ENCODE peak calls at places on chromosome 18, in five cellular contexts. Q is endothelial cell, Z is neural crest cell, F is BE2C, E is colonic mucosa. M is an unnamed sample.

GRCh38 chr18:80200932-80201672 is 46.2 kb downstream of the PARD6G start:
- DNase-seq in Z (no peak), F (no peak), Q (no peak), E (no peak), M (no peak)

GRCh38 chr18:37564796-37565137 is 831 bp downstream of the CELF4 start:
- DNase-seq in E (peak; percentile 33), F (no peak), Q (peak; percentile 88), Z (peak; percentile 89), M (peak; percentile 56)

GRCh38 chr18:41372266-41372665 is 582.8 kb upstream of the PIK3C3 start:
- DNase-seq in E (no peak), Z (no peak), F (no peak), Q (no peak), M (no peak)

GRCh38 chr18:45106331-45106774 is 425.7 kb downstream of the SETBP1 start:
- DNase-seq in Z (no peak), E (no peak), Q (no peak), F (no peak), M (no peak)

GRCh38 chr18:31487251-31488015 is 10.5 kb upstream of the DSG2 start:
- DNase-seq in E (no peak), F (no peak), Z (no peak), Q (no peak), M (no peak)

GRCh38 chr18:3456686-3457069 is 6.7 kb downstream of the TGIF1 start:
- DNase-seq in Z (no peak), E (peak; percentile 58), Q (no peak), F (no peak), M (no peak)

GRCh38 chr18:77346446-77346845 is 96.8 kb downstream of the GALR1 start:
- DNase-seq in E (no peak), F (no peak), Z (no peak), Q (no peak), M (no peak)

GRCh38 chr18:57434536-57435494 is at the start of gene ONECUT2:
- DNase-seq in E (peak; percentile 94), F (peak; percentile 95), Z (peak; percentile 93), Q (peak; percentile 99), M (peak; percentile 85)

GRCh38 chr18:41537666-41538065 is 417.4 kb upstream of the PIK3C3 start:
- DNase-seq in F (no peak), Q (no peak), E (no peak), Z (no peak), M (no peak)

GRCh38 chr18:21743166-21743831 is 2.7 kb downstream of the MIB1 start:
- DNase-seq in Q (no peak), Z (no peak), E (no peak), F (no peak), M (no peak)

GRCh38 chr18:46402396-46402795 is 254.6 kb downstream of the LOXHD1 start:
- DNase-seq in F (no peak), E (no peak), Q (no peak), Z (no peak), M (no peak)

GRCh38 chr18:31586616-31587015 is 5.1 kb upstream of the TTR start:
- DNase-seq in E (no peak), F (no peak), Q (no peak), Z (no peak), M (no peak)

GRCh38 chr18:41326311-41326710 is 628.7 kb upstream of the PIK3C3 start:
- DNase-seq in Q (no peak), Z (no peak), E (no peak), F (no peak), M (no peak)

GRCh38 chr18:76985156-76985950 is 147.2 kb downstream of the MBP start:
- DNase-seq in E (peak; percentile 16), Q (no peak), Z (no peak), F (no peak), M (no peak)

GRCh38 chr18:13222371-13223281 is 4.1 kb downstream of the LDLRAD4 start:
- DNase-seq in Q (no peak), F (peak; percentile 79), Z (no peak), E (peak; percentile 83), M (peak; percentile 78)

GRCh38 chr18:35856178-35856577 is 116.3 kb upstream of the RMP24 start:
- DNase-seq in Q (no peak), Z (no peak), E (no peak), F (no peak), M (no peak)

GRCh38 chr18:27404855-27405254 is 219.7 kb upstream of the CHST9 start:
- DNase-seq in E (no peak), Z (no peak), Q (no peak), F (no peak), M (no peak)

GRCh38 chr18:29196307-29196706 is 1019.4 kb upstream of the CDH2 start:
- DNase-seq in Q (no peak), E (no peak), Z (no peak), F (no peak), M (no peak)

GRCh38 chr18:59917422-59917821 is 17.6 kb downstream of the PMAIP1 start:
- DNase-seq in Z (no peak), E (no peak), Q (no peak), F (no peak), M (no peak)

GRCh38 chr18:25456284-25456683 is 104.3 kb upstream of the ZNF521 start:
- DNase-seq in Q (no peak), E (no peak), Z (no peak), F (peak; percentile 39), M (no peak)

GRCh38 chr18:11327656-11328055 is 178.3 kb upstream of the PIEZO2 start:
- DNase-seq in Q (no peak), F (no peak), E (no peak), Z (no peak), M (no peak)

GRCh38 chr18:3603460-3604259 is 153.7 kb downstream of the TGIF1 start:
- DNase-seq in Z (no peak), E (no peak), Q (peak; percentile 22), F (no peak), M (peak; percentile 53)

GRCh38 chr18:27860701-27861107 is 316.2 kb downstream of the CDH2 start:
- DNase-seq in E (no peak), Q (no peak), Z (no peak), F (peak; percentile 27), M (no peak)

GRCh38 chr18:40612356-40612755 is 1342.7 kb upstream of the PIK3C3 start:
- DNase-seq in Z (no peak), F (no peak), Q (no peak), E (no peak), M (no peak)

GRCh38 chr18:2883137-2883671 is 36.4 kb downstream of the EMILIN2 start:
- DNase-seq in F (no peak), Q (no peak), E (no peak), Z (no peak), M (no peak)

DNA sequence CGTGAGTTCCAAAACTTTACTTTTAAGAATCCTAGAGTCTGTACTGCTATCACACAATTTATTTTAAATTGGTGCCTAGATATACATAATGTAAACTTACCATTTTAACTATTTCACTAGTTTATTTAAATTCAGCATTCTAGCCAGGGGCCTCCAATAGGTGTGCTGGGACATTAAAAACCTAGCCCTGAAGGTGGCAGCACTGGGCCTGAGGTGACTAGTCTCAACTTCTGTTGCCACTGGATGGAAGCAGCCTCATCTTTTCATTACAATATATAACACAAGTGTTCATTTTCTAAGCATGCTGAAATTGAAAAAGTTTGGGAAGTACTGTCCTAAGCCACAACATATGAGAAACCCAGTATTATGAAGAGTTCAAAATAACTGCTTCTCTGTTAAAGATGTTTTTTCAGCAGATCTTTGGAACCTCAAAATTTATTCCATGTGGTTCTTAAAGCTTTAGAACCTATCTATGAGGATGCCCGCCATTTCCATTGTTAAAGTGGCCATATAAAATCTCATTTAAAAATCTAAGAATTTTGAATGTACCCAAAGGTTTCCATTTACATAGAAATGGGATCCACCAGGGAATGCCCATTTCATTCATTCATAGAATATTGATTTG is 2.9 kb upstream of the RBBP8 start:
- DNase-seq in Q (peak; percentile 82), Z (peak; percentile 72), F (peak; percentile 76), E (peak; percentile 90), M (peak; percentile 67)
- TF ChIP-seq CTCF in Q (peak; percentile 75), Z (peak; percentile 81), F (peak; percentile 71), E (peak; percentile 76), M (no peak)

DNA sequence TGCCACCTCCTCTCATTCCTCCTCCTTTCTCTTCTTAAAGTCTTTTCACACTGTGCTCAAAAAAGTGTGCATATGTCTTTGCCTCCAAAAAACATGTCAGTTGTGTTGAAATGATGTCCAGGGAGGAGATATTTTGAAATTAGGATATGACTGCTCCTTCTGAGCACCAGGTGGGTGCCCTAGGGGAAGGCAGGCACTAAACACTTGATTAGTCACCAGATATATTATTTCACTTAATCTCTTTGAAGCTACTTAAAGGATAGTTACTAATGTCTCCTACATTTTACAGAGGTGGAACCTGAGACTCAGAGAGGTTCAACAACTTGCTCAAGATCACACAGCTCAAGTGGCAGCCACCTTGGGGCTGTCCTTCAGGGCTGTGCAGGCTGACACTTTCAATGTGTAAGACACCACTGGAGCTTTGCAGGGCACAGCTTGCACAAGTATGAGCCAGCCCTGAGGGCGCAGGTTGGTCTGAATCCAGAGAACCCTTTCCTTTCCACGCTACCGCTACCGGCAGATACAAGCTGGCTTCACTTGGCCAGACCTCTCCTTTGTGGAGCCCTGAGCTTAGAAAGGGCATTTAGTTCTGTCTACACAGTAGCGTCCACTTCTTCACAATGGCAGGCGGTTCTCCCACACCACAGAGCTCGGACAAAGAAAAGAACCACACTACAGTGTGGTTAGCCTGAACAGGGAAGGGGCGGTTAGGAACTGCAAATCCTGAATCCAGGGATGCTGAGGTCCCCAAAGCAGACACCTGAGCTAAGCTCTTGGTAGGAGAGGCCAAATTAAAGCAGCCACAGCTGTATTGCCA is 16.4 kb downstream of the ALPK2 start:
- DNase-seq in Q (no peak), E (no peak), F (no peak), Z (no peak), M (no peak)
- TF ChIP-seq CTCF in Q (no peak), E (no peak), F (no peak), Z (no peak), M (no peak)

GRCh38 chr18:56353676-56354260 is 284.6 kb downstream of the TXNL1 start:
- DNase-seq in E (no peak), F (no peak), Z (no peak), Q (no peak), M (no peak)

DNA sequence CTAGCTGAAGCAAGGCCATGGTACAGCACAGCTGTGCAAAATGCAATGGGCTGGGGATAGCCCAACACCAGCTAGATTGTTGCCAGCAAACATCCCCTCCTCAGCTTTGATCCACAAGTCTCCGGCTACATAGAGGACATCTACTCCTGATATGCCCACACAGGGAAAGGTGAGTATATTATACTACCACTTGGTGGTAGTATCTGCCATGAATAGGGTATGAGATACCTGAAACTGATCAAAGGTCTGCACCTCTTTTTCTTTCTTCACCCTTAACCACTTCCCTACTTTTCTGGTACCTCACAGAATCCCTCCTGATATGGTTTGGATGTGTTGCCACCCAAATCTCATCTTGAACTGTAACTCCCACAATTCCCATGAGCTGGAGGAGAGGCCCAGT is 279.8 kb downstream of the TXNL1 start:
- DNase-seq in Q (no peak), Z (no peak), F (no peak), E (no peak), M (no peak)
- TF ChIP-seq CTCF in Q (no peak), Z (no peak), F (peak; percentile 10), E (no peak), M (no peak)

GRCh38 chr18:50571606-50572005 is 11.7 kb downstream of the MAPK4 start:
- DNase-seq in Z (no peak), Q (no peak), F (no peak), E (no peak), M (no peak)

GRCh38 chr18:50578651-50579050 is 18.8 kb downstream of the MAPK4 start:
- DNase-seq in E (no peak), Q (no peak), Z (no peak), F (no peak), M (no peak)

GRCh38 chr18:50578030-50578429 is 18.1 kb downstream of the MAPK4 start:
- DNase-seq in Q (no peak), Z (no peak), E (no peak), F (no peak), M (no peak)

GRCh38 chr18:50569930-50570329 is 10.0 kb downstream of the MAPK4 start:
- DNase-seq in E (no peak), F (no peak), Q (no peak), Z (no peak), M (no peak)

GRCh38 chr18:50573679-50574078 is 13.8 kb downstream of the MAPK4 start:
- DNase-seq in Q (no peak), F (no peak), Z (no peak), E (no peak), M (no peak)
- TF ChIP-seq CTCF in Q (peak; percentile 55), F (no peak), Z (peak; percentile 45), E (no peak), M (no peak)

M was measured in prostate gland.